ENCODE peak calls at places on chromosomes 3 and 15, in four cellular contexts. A is HepG2, F is MM.1S, N is spleen. X is an unnamed sample. For H3K4me1, the result is how much of the 10 kb centered on the place peaks cover.

GRCh38 chr15:71295242-71296031 is 180.2 kb downstream of the THSD4 start:
- DNase-seq in A (peak), F (no peak), N (no peak), X (no peak)

GRCh38 chr15:68512578-68512977 is 66.2 kb upstream of the CORO2B start:
- DNase-seq in A (no peak), F (no peak), N (no peak), X (no peak)

GRCh38 chr15:62873203-62873602 is 169.3 kb upstream of the TPM1 start:
- DNase-seq in A (no peak), F (no peak), N (no peak), X (no peak)

GRCh38 chr3:50102558-50102957 is 13.8 kb downstream of the RBM5 start:
- DNase-seq in A (no peak), F (no peak), N (no peak), X (no peak)

GRCh38 chr3:67083277-67083676 is 85.2 kb downstream of the KBTBD8 start:
- DNase-seq in A (no peak), F (peak), N (peak), X (no peak)

GRCh38 chr3:197881601-197882000 is 68.4 kb upstream of the RPL35A start:
- DNase-seq in A (no peak), F (no peak), N (no peak), X (no peak)

GRCh38 chr3:43180027-43180426 is 74.1 kb upstream of the POMGNT2 start:
- DNase-seq in A (peak), F (peak), N (no peak), X (no peak)

GRCh38 chr15:65856821-65857455 is 12.4 kb upstream of the RAB11A start:
- DNase-seq in A (peak), F (peak), N (peak), X (peak)

GRCh38 chr15:69082041-69082502 is 67.6 kb downstream of the NOX5 start:
- DNase-seq in A (no peak), F (no peak), N (no peak), X (no peak)

GRCh38 chr3:65672876-65673815 is 365.6 kb downstream of the MAGI1 start:
- DNase-seq in A (peak), F (peak), N (no peak), X (peak)

GRCh38 chr15:82086243-82086995 is 40.6 kb upstream of the MEX3B start:
- DNase-seq in A (no peak), F (no peak), N (peak), X (no peak)

GRCh38 chr3:138942271-138942670 is 4.7 kb downstream of the FOXL2 start:
- DNase-seq in A (no peak), F (no peak), N (no peak), X (no peak)

GRCh38 chr15:94306700-94307650 is 75.6 kb downstream of the MCTP2 start:
- DNase-seq in A (no peak), F (no peak), N (no peak), X (no peak)

GRCh38 chr3:177724020-177724638 is 526.8 kb upstream of the TBL1XR1 start:
- DNase-seq in A (no peak), F (no peak), N (no peak), X (no peak)

GRCh38 chr3:47985376-47985775 is 30.8 kb downstream of the MAP4 start:
- DNase-seq in A (no peak), F (no peak), N (no peak), X (no peak)

GRCh38 chr3:65200312-65200711 is 512.5 kb upstream of the ADAMTS9 start:
- DNase-seq in A (no peak), F (no peak), N (no peak), X (no peak)

GRCh38 chr3:153640689-153641308 is 478.8 kb downstream of the RAP2B start:
- DNase-seq in A (no peak), F (no peak), N (no peak), X (no peak)

GRCh38 chr3:169675091-169675490 is 11.6 kb upstream of the MECOM start:
- DNase-seq in A (no peak), F (no peak), N (no peak), X (no peak)

GRCh38 chr15:71725215-71725955 is 85.0 kb upstream of the NR2E3 start:
- DNase-seq in A (no peak), F (no peak), N (no peak), X (no peak)

GRCh38 chr15:34584996-34585395 is 1.5 kb upstream of the GOLGA8B start:
- DNase-seq in A (no peak), F (no peak), N (no peak), X (no peak)

GRCh38 chr3:31423522-31423921 is 109.2 kb upstream of the STT3B start:
- DNase-seq in A (peak), F (peak), N (no peak), X (no peak)

GRCh38 chr3:9600597-9600996 is 47.0 kb upstream of the LHFPL4 start:
- DNase-seq in A (no peak), F (no peak), N (no peak), X (peak)

GRCh38 chr3:169695051-169695450 is 31.5 kb upstream of the MECOM start:
- DNase-seq in A (no peak), F (no peak), N (no peak), X (no peak)

GRCh38 chr3:8538904-8539303 is 37.3 kb downstream of the LMCD1 start:
- DNase-seq in A (peak), F (no peak), N (no peak), X (no peak)

GRCh38 chr3:187896664-187897063 is 151.4 kb upstream of the BCL6 start:
- DNase-seq in A (no peak), F (no peak), N (no peak), X (no peak)

GRCh38 chr3:195039180-195039843 is 231.6 kb downstream of the XXYLT1 start:
- DNase-seq in A (no peak), F (no peak), N (no peak), X (no peak)

GRCh38 chr15:63089260-63090043 is 32.2 kb upstream of the LACTB start:
- DNase-seq in A (peak), F (no peak), N (no peak), X (no peak)

DNA sequence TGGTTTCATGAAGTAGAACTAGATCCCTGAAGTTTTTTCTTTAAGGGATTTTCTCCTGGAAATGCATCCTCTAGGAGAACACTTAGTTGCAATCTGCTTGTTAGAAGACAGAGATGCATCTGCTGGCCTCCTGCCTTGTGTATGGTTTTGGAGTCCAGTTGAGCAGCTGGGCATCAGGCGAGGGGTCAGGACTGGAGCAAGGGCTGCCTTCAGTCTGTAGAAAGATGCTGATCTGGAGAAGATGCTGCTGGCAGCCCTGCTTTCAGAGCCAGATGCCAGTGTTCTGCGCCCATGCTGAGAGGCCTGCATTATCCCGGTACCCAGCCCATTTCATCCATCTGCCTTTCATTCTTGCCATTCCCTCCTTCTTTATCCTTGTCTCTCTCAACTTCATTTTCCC is 77.4 kb downstream of the CHCHD6 start:
- DNase-seq in A (no peak), F (no peak), N (no peak), X (no peak)
- H3K27ac ChIP-seq in A (no peak), F (no peak), N (no peak), X (no peak)

DNA sequence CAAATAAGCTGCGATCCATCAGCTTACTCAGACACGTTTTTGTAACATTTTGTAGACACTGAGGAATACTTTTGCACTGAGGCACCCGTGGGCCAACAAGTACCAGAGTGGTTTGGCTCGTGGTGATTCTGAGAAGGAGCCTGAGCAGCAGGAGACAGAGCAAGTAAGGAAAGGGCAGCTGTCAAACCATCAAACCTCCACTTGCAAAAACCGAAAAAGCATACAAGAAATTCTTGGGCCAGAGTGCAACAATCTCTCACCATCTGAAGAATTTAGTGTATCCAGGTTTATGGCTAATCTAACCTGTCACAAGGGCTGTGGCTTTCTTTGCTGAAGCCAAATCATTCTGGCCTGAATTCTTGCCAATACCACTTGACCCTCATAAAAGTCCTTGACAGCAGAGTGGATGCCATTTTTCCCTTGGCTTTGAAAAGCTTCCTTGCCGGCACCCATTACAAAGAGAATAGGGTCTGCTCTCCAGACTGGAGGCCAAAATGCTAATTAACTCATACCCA is 56.7 kb downstream of the MYO1E start:
- DNase-seq in A (no peak), F (no peak), N (no peak), X (no peak)
- H3K4me1 ChIP-seq in A (under half), F (under half), N (under half), X (under half)

GRCh38 chr15:85722374-85722773 is 72.4 kb downstream of the KLHL25 start:
- DNase-seq in A (no peak), F (no peak), N (no peak), X (no peak)

GRCh38 chr15:85725564-85725963 is 69.2 kb downstream of the KLHL25 start:
- DNase-seq in A (no peak), F (no peak), N (no peak), X (no peak)

GRCh38 chr15:85722789-85723188 is 71.9 kb downstream of the KLHL25 start:
- DNase-seq in A (no peak), F (no peak), N (no peak), X (no peak)

GRCh38 chr15:85725019-85725418 is 69.7 kb downstream of the KLHL25 start:
- DNase-seq in A (no peak), F (no peak), N (no peak), X (no peak)

GRCh38 chr15:85723960-85724945 is 70.5 kb downstream of the KLHL25 start:
- DNase-seq in A (no peak), F (no peak), N (no peak), X (no peak)
- H3K27ac ChIP-seq in A (no peak), F (no peak), N (no peak), X (no peak)

GRCh38 chr3:4849739-4850138 is 129.5 kb upstream of the BHLHE40 start:
- DNase-seq in A (no peak), F (no peak), N (no peak), X (no peak)

GRCh38 chr3:4849136-4849535 is 130.1 kb upstream of the BHLHE40 start:
- DNase-seq in A (no peak), F (no peak), N (no peak), X (no peak)

GRCh38 chr3:4850211-4850927 is 128.9 kb upstream of the BHLHE40 start:
- DNase-seq in A (no peak), F (no peak), N (no peak), X (no peak)

GRCh38 chr3:4846529-4846928 is 132.7 kb upstream of the BHLHE40 start:
- DNase-seq in A (no peak), F (no peak), N (no peak), X (no peak)

GRCh38 chr3:4848176-4848575 is 131.1 kb upstream of the BHLHE40 start:
- DNase-seq in A (no peak), F (no peak), N (no peak), X (no peak)
- H3K4me1 ChIP-seq in A (under half), F (under half), N (under half), X (under half)

GRCh38 chr3:107239703-107240102 is 137.5 kb upstream of the CCDC54 start:
- DNase-seq in A (no peak), F (no peak), N (no peak), X (no peak)
- H3K27ac ChIP-seq in A (no peak), F (no peak), N (no peak), X (no peak)

DNA sequence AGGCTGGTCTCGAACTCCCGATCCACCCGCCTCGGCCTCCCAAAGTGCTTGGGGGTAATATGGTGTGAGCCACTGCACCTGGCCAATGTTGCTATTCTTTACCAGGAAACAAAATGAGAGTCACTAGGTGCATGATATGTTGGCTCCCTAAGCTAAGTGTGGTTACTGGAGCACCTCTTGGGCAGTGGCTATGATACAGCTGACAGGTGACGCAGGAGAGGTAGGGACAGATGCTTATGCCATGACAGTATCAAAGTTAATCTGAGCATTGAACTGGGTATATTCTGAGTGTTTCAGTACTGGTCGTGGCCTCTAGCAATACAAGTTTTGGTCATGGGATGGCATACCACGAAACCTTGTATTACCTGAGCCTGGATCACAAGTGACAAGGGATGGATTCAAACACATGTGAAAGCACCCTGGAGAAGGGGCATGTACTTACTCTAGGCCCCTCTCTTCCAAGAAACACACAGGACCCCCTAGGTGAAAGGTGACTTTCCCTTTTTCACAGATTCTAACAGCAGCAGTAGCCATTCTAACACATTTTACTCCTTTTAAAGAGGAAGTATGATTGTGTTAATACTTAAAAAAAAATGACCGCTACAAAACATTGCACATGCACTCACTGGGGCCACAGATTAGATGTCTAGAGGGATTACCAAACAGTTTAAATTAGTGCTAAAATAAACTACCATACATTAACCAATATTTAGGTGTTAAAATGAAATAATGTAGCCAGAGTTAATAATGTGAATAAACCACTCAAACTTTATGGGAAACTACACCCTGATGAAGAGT is 467.3 kb downstream of the SHQ1 start:
- DNase-seq in A (no peak), F (no peak), N (no peak), X (no peak)
- H3K4me1 ChIP-seq in A (under half), F (under half), N (under half), X (under half)

GRCh38 chr3:134376385-134376765 is 2.1 kb upstream of the AMOTL2 start:
- DNase-seq in A (no peak), F (no peak), N (peak), X (no peak)

GRCh38 chr3:134373278-134373941 is 837 bp downstream of the AMOTL2 start:
- DNase-seq in A (peak), F (no peak), N (peak), X (peak)

GRCh38 chr3:134373942-134374790 is at the start of gene AMOTL2:
- DNase-seq in A (peak), F (peak), N (peak), X (peak)

GRCh38 chr3:134375542-134376384 is 1.5 kb upstream of the AMOTL2 start:
- DNase-seq in A (no peak), F (no peak), N (peak), X (no peak)

DNA sequence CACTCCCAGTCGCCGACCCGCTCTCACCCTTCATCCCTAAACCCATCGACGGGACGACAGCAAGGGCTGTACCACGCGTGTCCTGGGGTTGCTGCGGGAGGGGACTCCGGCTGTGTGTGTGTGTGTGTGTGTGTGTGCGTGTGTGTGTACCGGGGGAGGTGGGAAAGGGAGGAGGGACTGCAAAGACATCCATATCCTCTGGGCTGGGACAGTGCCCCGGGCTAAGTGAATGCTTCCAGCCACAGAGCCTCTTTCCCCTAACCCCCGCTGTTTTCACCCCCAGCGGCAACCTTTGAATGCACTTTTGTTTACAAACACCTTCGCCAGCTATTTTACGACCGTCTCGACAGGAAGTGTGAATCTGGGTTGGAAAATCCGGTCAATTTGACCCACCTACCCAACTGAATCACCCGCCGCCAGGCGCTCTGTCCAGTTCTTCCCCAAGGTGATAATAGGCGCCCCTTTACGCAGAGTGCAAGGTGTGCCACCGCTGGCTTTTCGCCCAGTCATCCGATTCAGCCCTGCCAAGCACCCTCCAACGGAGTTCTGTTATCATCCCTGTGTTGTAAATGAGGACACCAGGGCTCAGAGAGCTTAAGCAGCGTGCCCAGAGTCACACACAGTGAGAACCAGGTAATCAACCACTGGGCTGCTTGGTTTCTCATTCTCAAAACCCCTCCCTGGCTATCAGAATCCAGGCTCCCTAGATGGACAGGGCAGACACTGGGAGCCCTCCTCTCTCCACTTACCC is 719 bp upstream of the AMOTL2 start:
- DNase-seq in A (peak), F (no peak), N (peak), X (peak)
- H3K27ac ChIP-seq in A (peak), F (no peak), N (peak), X (peak)

GRCh38 chr3:32837789-32838188 is 20.0 kb downstream of the TRIM71 start:
- DNase-seq in A (no peak), F (no peak), N (no peak), X (no peak)

GRCh38 chr3:32839714-32840085 is 21.9 kb downstream of the TRIM71 start:
- DNase-seq in A (no peak), F (no peak), N (no peak), X (no peak)

GRCh38 chr3:32835943-32836342 is 18.1 kb downstream of the TRIM71 start:
- DNase-seq in A (no peak), F (no peak), N (no peak), X (no peak)

GRCh38 chr3:32836601-32837000 is 18.8 kb downstream of the TRIM71 start:
- DNase-seq in A (no peak), F (no peak), N (no peak), X (no peak)

DNA sequence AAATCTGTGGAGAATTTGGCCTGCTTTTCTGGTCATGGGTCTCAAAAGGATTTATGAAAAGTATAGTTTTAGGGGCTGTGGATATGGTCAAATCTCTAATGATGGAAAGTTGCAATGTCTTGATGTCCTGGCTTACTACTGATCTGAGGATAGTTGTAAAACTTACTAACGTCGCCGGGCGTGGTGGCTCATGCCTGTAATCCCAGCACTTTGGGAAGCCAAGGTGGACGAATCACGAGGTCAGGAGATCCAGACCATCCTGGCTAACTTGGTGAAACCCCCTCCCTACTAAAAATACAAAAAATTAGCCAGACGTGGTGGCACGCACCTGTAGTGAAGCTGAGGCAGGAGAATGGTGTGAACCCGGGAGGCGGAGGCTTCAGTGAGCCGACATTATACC is 19.6 kb downstream of the TRIM71 start:
- DNase-seq in A (no peak), F (no peak), N (no peak), X (no peak)
- H3K4me1 ChIP-seq in A (half or more), F (under half), N (under half), X (under half)

GRCh38 chr3:118772036-118773030 is 262.3 kb downstream of the IGSF11 start:
- DNase-seq in A (no peak), F (no peak), N (no peak), X (no peak)

DNA sequence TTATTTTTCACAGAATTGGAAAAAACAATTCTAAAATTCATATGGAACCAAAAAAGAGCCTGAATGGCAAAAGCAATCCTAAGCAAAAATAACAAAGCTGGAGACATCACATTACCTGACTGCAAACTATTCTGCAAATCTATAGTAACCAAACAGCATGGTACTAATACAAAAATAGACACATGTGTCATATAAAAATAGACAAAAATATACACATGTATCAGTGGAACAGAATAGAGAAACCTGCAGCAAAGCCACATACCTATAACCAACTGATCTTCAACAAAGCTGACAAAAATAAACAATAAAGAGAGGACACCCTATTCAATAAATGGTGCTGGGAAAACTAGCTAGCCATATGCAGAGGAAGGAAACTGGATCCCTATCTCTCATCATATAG is 259.6 kb downstream of the IGSF11 start:
- DNase-seq in A (no peak), F (no peak), N (no peak), X (no peak)
- H3K27ac ChIP-seq in A (no peak), F (no peak), N (no peak), X (no peak)

X was measured in pancreas.